ENCODE peak calls at places on chromosomes 2 and 18, in eight cellular contexts. A, R, O, X, J, U, Y and K are unnamed samples.

GRCh38 chr2:65069425-65069824 is 13.2 kb downstream of the CEP68 start:
- DNase-seq in A (no peak), R (no peak), O (no peak), X (no peak), J (no peak), U (no peak), Y (no peak), K (no peak)

GRCh38 chr2:168343586-168343985 is 96.2 kb upstream of the STK39 start:
- DNase-seq in A (no peak), R (no peak), O (no peak), X (no peak), J (no peak), U (no peak), Y (no peak), K (no peak)

GRCh38 chr2:60629801-60630385 is 76.4 kb upstream of the BCL11A start:
- DNase-seq in A (no peak), R (no peak), O (no peak), X (no peak), J (no peak), U (no peak), Y (no peak), K (no peak)

GRCh38 chr2:139465789-139466188 is 685.6 kb upstream of the NXPH2 start:
- DNase-seq in A (no peak), R (no peak), O (no peak), X (no peak), J (no peak), U (no peak), Y (no peak), K (no peak)

GRCh38 chr2:227508001-227508400 is 36.0 kb downstream of the AGFG1 start:
- DNase-seq in A (no peak), R (no peak), O (no peak), X (no peak), J (no peak), U (no peak), Y (no peak), K (no peak)

GRCh38 chr2:156625360-156625995 is 189.3 kb downstream of the GPD2 start:
- DNase-seq in A (no peak), R (no peak), O (no peak), X (no peak), J (no peak), U (no peak), Y (no peak), K (no peak)

GRCh38 chr2:128362889-128363228 is 44.2 kb upstream of the HS6ST1 start:
- DNase-seq in A (no peak), R (no peak), O (no peak), X (peak), J (no peak), U (no peak), Y (peak), K (peak)

GRCh38 chr18:70468861-70469570 is 180.2 kb downstream of the SOCS6 start:
- DNase-seq in A (no peak), R (no peak), O (no peak), X (no peak), J (no peak), U (no peak), Y (no peak), K (no peak)

GRCh38 chr2:7209776-7210555 is 292.8 kb downstream of the RNF144A start:
- DNase-seq in A (no peak), R (no peak), O (no peak), X (no peak), J (no peak), U (no peak), Y (no peak), K (no peak)

GRCh38 chr2:157596992-157597681 is 31.5 kb downstream of the ACVR1C start:
- DNase-seq in A (peak), R (peak), O (peak), X (no peak), J (no peak), U (peak), Y (no peak), K (no peak)

GRCh38 chr2:197804758-197805597 is 585 bp downstream of the PLCL1 start:
- DNase-seq in A (peak), R (peak), O (no peak), X (peak), J (no peak), U (peak), Y (no peak), K (no peak)

GRCh38 chr2:1539441-1539840 is 126.2 kb downstream of the TPO start:
- DNase-seq in A (no peak), R (no peak), O (no peak), X (no peak), J (no peak), U (no peak), Y (no peak), K (no peak)

GRCh38 chr2:175690113-175690716 is 311.9 kb downstream of the LNPK start:
- DNase-seq in A (no peak), R (peak), O (peak), X (no peak), J (peak), U (no peak), Y (no peak), K (no peak)

GRCh38 chr18:61435064-61435652 is 101.9 kb downstream of the CDH20 start:
- DNase-seq in A (no peak), R (no peak), O (no peak), X (no peak), J (no peak), U (no peak), Y (no peak), K (no peak)

GRCh38 chr2:170972508-170973224 is 43.6 kb downstream of the GORASP2 start:
- DNase-seq in A (no peak), R (no peak), O (peak), X (no peak), J (no peak), U (no peak), Y (no peak), K (no peak)

GRCh38 chr2:71000780-71001591 is 6.3 kb upstream of the TEX261 start:
- DNase-seq in A (peak), R (peak), O (peak), X (peak), J (no peak), U (peak), Y (no peak), K (peak)

GRCh38 chr18:11497585-11497984 is 111.8 kb upstream of the SLC35G4 start:
- DNase-seq in A (no peak), R (no peak), O (no peak), X (no peak), J (no peak), U (no peak), Y (peak), K (no peak)

GRCh38 chr2:128369126-128369555 is 50.5 kb upstream of the HS6ST1 start:
- DNase-seq in A (no peak), R (no peak), O (no peak), X (peak), J (no peak), U (no peak), Y (no peak), K (no peak)

GRCh38 chr2:240579771-240580614 is 6.5 kb upstream of the CAPN10 start:
- DNase-seq in A (peak), R (peak), O (no peak), X (no peak), J (peak), U (peak), Y (peak), K (peak)

GRCh38 chr18:58674863-58675472 is 3.7 kb downstream of the MALT1 start:
- DNase-seq in A (no peak), R (no peak), O (no peak), X (no peak), J (no peak), U (no peak), Y (no peak), K (no peak)

GRCh38 chr2:128773641-128774319 is 455.1 kb upstream of the HS6ST1 start:
- DNase-seq in A (no peak), R (no peak), O (no peak), X (peak), J (no peak), U (no peak), Y (no peak), K (no peak)

GRCh38 chr2:117856415-117857210 is 42.1 kb downstream of the DDX18 start:
- DNase-seq in A (no peak), R (no peak), O (no peak), X (no peak), J (no peak), U (no peak), Y (peak), K (peak)

GRCh38 chr2:152594022-152594712 is 123.1 kb downstream of the PRPF40A start:
- DNase-seq in A (no peak), R (peak), O (no peak), X (no peak), J (no peak), U (no peak), Y (no peak), K (no peak)

GRCh38 chr18:3554811-3555427 is 104.9 kb downstream of the TGIF1 start:
- DNase-seq in A (no peak), R (no peak), O (no peak), X (no peak), J (no peak), U (no peak), Y (no peak), K (no peak)

GRCh38 chr2:27808984-27809383 is 37.5 kb downstream of the MRPL33 start:
- DNase-seq in A (no peak), R (no peak), O (no peak), X (no peak), J (no peak), U (no peak), Y (no peak), K (no peak)

GRCh38 chr18:44036500-44036899 is 644.2 kb upstream of the SETBP1 start:
- DNase-seq in A (no peak), R (no peak), O (no peak), X (peak), J (no peak), U (no peak), Y (no peak), K (no peak)